ENCODE peak calls at places on chromosomes 13 and 19, in four cellular contexts. I is heart right ventricle, A is mucosa of descending colon, P is ovary. V is an unnamed sample.

GRCh38 chr13:106109391-106109791 is 426.1 kb downstream of the EFNB2 start:
- DNase-seq in I (no peak), A (no peak), P (no peak), V (no peak)

GRCh38 chr13:39811051-39811450 is 155.6 kb downstream of the COG6 start:
- DNase-seq in I (no peak), A (no peak), P (no peak), V (no peak)

GRCh38 chr13:112141643-112142400 is 74.9 kb downstream of the SOX1 start:
- DNase-seq in I (no peak), A (no peak), P (no peak), V (no peak)

GRCh38 chr13:113850722-113851479 is 13.0 kb downstream of the GAS6 start:
- DNase-seq in I (no peak), A (no peak), P (no peak), V (no peak)

GRCh38 chr19:57282011-57282636 is 1.8 kb downstream of the ZNF460 start:
- DNase-seq in I (no peak), A (no peak), P (no peak), V (no peak)

GRCh38 chr19:55462722-55463121 is 1.3 kb upstream of the ISOC2 start:
- DNase-seq in I (no peak), A (no peak), P (no peak), V (no peak)

GRCh38 chr19:958967-959685 is 25.0 kb upstream of the WDR18 start:
- DNase-seq in I (no peak), A (no peak), P (no peak), V (no peak)

GRCh38 chr13:107641574-107641973 is 573.8 kb downstream of the LIG4 start:
- DNase-seq in I (no peak), A (no peak), P (no peak), V (no peak)

GRCh38 chr13:95452376-95452775 is 100.1 kb upstream of the CLDN10 start:
- DNase-seq in I (no peak), A (no peak), P (no peak), V (no peak)

GRCh38 chr13:48842316-48842715 is 133.4 kb upstream of the FNDC3A start:
- DNase-seq in I (no peak), A (no peak), P (no peak), V (no peak)

GRCh38 chr13:51785592-51786424 is 18.2 kb downstream of the DHRS12 start:
- DNase-seq in I (peak), A (no peak), P (peak), V (peak)

GRCh38 chr13:35720690-35721554 is 244.4 kb upstream of the MAB21L1 start:
- DNase-seq in I (peak), A (no peak), P (peak), V (peak)

GRCh38 chr19:43789029-43789428 is 8.3 kb upstream of the KCNN4 start:
- DNase-seq in I (no peak), A (no peak), P (no peak), V (no peak)

GRCh38 chr19:46296722-46297431 is at the start of gene HIF3A:
- DNase-seq in I (peak), A (peak), P (peak), V (peak)

GRCh38 chr19:17555929-17556813 is 722 bp downstream of the COLGALT1 start:
- DNase-seq in I (peak), A (peak), P (peak), V (peak)

GRCh38 chr19:58566989-58567388 is 6.1 kb downstream of the MZF1 start:
- DNase-seq in I (no peak), A (peak), P (no peak), V (peak)

GRCh38 chr19:35142531-35143230 is 374 bp upstream of the FXYD7 start:
- DNase-seq in I (peak), A (peak), P (no peak), V (no peak)

GRCh38 chr19:2785244-2786000 is at the start of gene THOP1:
- DNase-seq in I (peak), A (peak), P (peak), V (peak)
- H3K4me3 ChIP-seq in I (peak), A (peak), P (peak), V (peak)

GRCh38 chr19:51965583-51965982 is 21.1 kb downstream of the ZNF350 start:
- DNase-seq in I (no peak), A (no peak), P (no peak), V (no peak)

GRCh38 chr19:51971624-51972023 is 15.0 kb downstream of the ZNF350 start:
- DNase-seq in I (no peak), A (no peak), P (no peak), V (no peak)

DNA sequence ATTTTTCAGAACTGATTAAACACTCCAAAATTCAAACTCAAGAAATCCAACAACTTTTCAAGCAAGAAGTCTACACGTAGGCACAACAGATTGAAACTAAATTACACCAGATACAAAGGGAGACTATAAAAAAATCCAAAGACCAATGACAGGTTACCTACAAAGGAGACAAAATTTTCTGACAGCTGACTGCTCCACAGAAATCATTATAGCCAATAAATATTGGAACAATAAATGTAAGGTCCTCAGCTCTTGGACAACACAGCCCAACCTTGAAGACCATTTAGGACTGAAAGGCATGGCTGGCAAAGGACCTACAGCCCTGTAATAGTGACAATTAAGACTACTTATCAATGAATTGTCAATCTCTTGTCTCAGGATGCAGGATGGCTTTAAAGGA is 15.9 kb downstream of the ZNF350 start:
- DNase-seq in I (no peak), A (no peak), P (no peak), V (no peak)
- H3K4me3 ChIP-seq in I (no peak), A (no peak), P (no peak), V (no peak)

DNA sequence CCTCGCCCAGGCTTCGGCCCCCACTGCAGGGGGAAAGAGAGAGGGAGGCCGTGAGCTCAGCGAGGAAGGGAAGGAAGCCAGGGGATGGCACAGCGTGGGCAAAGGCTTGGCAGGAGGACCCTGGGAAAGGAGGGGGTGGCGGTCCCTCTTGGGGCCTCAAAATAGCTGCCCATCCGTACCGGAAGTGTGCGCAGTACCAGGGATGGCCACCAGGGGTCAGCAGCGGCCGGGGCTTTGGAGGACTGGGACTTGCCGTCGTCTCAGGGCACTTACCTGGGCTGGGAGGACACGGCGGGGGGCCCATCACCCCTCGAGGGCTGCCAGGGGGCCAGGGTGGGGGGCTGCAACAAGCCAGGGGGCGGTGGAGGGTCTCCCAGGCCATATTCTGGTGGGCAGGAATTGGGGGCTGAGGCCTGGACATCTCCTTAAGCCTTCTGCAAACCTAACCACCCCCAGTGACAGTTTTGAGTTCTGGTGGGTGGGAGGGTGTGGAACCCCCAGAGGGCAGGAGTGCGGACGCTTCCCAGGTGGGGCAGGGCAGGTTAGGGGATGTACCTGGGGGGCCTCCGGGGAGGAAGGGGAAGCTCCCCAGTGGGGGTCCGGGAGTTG is 7.8 kb upstream of the TMEM161A start:
- DNase-seq in I (peak), A (peak), P (peak), V (peak)
- H3K4me3 ChIP-seq in I (peak), A (no peak), P (no peak), V (no peak)

GRCh38 chr13:24284876-24285275 is 24.5 kb upstream of the C1QTNF9 start:
- DNase-seq in I (no peak), A (no peak), P (no peak), V (no peak)

GRCh38 chr13:24290280-24290932 is 19.0 kb upstream of the C1QTNF9 start:
- DNase-seq in I (no peak), A (no peak), P (no peak), V (no peak)

GRCh38 chr13:24287748-24288287 is 21.6 kb upstream of the C1QTNF9 start:
- DNase-seq in I (no peak), A (no peak), P (no peak), V (no peak)

GRCh38 chr13:24288870-24289269 is 20.5 kb upstream of the C1QTNF9 start:
- DNase-seq in I (no peak), A (no peak), P (peak), V (no peak)

DNA sequence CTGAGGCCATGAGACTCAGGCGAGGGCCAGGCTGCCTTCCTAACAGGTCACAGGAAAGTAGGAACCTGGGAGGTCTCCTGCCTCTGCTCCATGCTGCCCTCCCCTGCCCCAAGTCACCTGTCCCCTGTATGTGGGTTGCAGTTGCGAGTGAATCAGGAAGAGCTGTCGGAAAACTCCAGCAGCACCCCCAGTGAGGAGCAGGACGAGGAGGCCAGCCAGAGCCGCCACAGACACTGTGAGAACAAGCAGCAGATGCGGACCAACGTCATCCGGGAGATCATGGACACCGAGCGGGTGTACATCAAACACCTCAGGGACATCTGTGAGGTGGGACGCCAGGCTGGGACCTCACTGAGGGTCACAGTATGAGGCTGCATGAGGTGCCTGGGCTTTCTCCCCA is 22.8 kb upstream of the C1QTNF9 start:
- DNase-seq in I (no peak), A (no peak), P (no peak), V (no peak)
- H3K4me3 ChIP-seq in I (no peak), A (no peak), P (no peak), V (no peak)

GRCh38 chr19:38304352-38304865 is 358 bp downstream of the C19orf33 start:
- DNase-seq in I (no peak), A (peak), P (no peak), V (no peak)

GRCh38 chr19:38303517-38304351 is at the start of gene C19orf33:
- DNase-seq in I (no peak), A (peak), P (no peak), V (no peak)

GRCh38 chr19:38307076-38307475 is 3.0 kb downstream of the C19orf33 start:
- DNase-seq in I (no peak), A (no peak), P (no peak), V (no peak)

GRCh38 chr19:38306236-38306635 is 2.2 kb downstream of the C19orf33 start:
- DNase-seq in I (no peak), A (no peak), P (no peak), V (no peak)

GRCh38 chr19:38304866-38305429 is 897 bp downstream of the C19orf33 start:
- DNase-seq in I (peak), A (peak), P (no peak), V (no peak)
- H3K4me3 ChIP-seq in I (peak), A (no peak), P (no peak), V (no peak)

DNA sequence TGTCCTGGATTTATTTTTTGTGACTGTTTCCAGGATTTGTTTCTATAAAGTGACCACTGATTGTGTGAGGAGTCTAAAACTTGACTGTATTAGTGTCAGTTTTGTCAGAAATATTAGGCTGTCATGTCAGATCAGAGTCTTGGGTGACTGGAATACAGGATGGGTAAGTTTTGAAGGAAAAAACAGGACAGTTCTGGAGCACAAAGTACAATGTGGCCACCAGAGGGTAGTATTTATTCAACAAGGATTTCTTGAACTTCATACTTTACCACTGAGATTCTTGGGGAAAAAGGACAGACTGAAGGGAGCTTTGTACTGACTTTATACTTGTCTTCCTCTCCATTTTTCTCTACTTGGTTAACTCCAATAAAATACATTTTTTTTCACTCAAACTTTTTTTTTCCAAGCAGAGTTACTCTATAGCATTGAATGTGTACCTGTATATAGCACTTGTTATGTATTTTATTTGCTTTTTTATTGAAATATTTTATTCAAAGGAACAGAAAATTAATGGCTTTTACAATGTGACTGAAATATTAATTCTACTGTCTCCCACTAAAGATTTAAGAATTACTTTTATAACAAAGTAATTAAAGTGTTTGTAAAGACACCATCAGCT is 51.1 kb downstream of the LMO7 start:
- DNase-seq in I (no peak), A (no peak), P (no peak), V (no peak)
- H3K4me3 ChIP-seq in I (no peak), A (no peak), P (no peak), V (no peak)